ENCODE peak calls at places on chromosomes 2 and 18, in four cellular contexts. M is tibial artery, B is sigmoid colon, H is ovary. G is an unnamed sample. For H3K36me3, the result is how much of the 10 kb centered on the place peaks cover.

GRCh38 chr2:143083636-143084035 is 45.6 kb upstream of the ARHGAP15 start:
- DNase-seq in B (no peak), H (no peak), M (no peak), G (no peak)

GRCh38 chr18:79403723-79404566 is 8.2 kb downstream of the NFATC1 start:
- DNase-seq in B (no peak), H (no peak), M (no peak), G (peak)

GRCh38 chr2:159456500-159457426 is 159.6 kb downstream of the BAZ2B start:
- DNase-seq in H (no peak), B (no peak), M (no peak), G (no peak)

GRCh38 chr18:24913507-24914147 is 438.3 kb downstream of the ZNF521 start:
- DNase-seq in H (no peak), B (no peak), M (no peak), G (no peak)

GRCh38 chr2:72992734-72993102 is 75.4 kb downstream of the EMX1 start:
- DNase-seq in B (peak), H (peak), M (no peak), G (no peak)

GRCh38 chr2:36433311-36434217 is 78.0 kb downstream of the CRIM1 start:
- DNase-seq in M (peak), H (no peak), B (peak), G (peak)

GRCh38 chr2:96408631-96409542 is 73.3 kb downstream of the NCAPH start:
- DNase-seq in B (no peak), M (peak), H (peak), G (peak)

GRCh38 chr2:189467160-189467559 is 25.9 kb downstream of the WDR75 start:
- DNase-seq in B (no peak), M (no peak), H (no peak), G (no peak)

GRCh38 chr2:240021488-240022104 is 3.5 kb downstream of the NDUFA10 start:
- DNase-seq in M (peak), H (no peak), B (no peak), G (peak)

GRCh38 chr18:70420151-70420898 is 131.5 kb downstream of the SOCS6 start:
- DNase-seq in B (no peak), H (no peak), M (no peak), G (no peak)

GRCh38 chr2:20148841-20149702 is 75.9 kb downstream of the SDC1 start:
- DNase-seq in M (no peak), H (no peak), B (no peak), G (no peak)

GRCh38 chr2:200301953-200302628 is 4.4 kb upstream of the SPATS2L start:
- DNase-seq in H (no peak), M (no peak), B (no peak), G (no peak)

GRCh38 chr2:237207641-237208040 is 122.0 kb downstream of the COPS8 start:
- DNase-seq in B (peak), H (no peak), M (peak), G (peak)

GRCh38 chr18:36183987-36184386 is 3.3 kb upstream of the MOCOS start:
- DNase-seq in B (no peak), M (no peak), H (no peak), G (no peak)

GRCh38 chr18:36187138-36187825 is at the start of gene MOCOS:
- DNase-seq in M (peak), B (peak), H (peak), G (peak)

GRCh38 chr18:36185157-36185556 is 2.1 kb upstream of the MOCOS start:
- DNase-seq in M (no peak), H (no peak), B (no peak), G (no peak)

GRCh38 chr18:36186461-36187137 is 698 bp upstream of the MOCOS start:
- DNase-seq in H (peak), M (peak), B (no peak), G (peak)

DNA sequence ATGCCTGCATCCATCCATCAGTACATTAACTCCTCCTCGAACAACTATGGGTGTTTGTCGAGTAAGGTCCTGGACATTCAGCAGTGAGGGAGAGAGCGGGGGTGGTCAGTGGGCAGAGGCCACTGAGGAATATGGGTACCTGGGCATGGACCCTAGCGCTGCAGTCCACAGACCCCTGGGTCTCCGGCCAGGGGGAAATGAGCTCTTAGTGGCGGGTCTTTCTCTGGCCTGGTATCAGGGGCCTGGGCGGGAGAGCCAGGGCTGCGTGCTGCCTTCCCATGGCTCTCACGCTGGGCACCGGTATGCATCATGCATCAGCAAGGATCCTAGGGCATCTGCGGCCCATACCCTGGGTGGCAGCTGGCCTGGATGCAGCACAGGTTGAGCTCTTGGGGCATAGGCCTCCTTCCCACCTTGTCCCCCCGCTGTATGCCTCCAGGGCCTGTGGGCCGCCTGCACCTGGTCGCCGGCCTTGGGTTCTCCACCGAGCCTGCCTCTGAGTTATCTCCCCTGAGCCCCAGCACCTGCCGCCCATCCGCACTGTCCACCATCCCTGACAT is 1.3 kb upstream of the MOCOS start:
- DNase-seq in M (no peak), H (no peak), B (no peak), G (no peak)
- H3K4me3 ChIP-seq in M (peak), H (peak), B (no peak), G (peak)

DNA sequence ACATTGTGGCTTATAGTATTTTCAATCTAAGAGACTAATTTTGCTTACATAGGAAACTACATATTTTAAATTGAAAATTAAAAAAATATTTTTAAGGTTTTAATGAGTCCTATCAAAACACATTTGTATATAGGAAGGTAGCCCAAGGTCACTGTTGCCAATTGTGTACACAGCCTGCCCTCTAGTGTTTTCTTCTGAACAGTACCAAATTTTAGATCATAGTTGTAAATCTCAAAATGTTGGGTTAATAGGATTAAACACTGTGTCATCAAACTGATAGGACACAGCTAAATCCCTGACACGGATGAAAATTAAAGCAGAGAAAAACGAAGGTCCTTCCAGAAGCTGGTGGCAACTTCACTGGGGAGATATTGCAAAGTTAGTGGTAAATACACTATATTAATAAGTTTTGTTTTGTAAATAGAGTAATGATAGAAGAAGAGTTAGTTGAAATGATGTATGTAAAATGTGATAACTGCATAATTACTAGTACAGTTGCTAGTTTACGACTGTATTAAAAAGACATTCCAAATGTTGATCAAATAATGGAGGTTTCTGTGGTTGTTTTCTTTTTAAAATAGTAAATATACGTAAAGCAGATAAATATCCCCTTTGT is 19.7 kb downstream of the CLUL1 start:
- DNase-seq in M (no peak), H (no peak), B (no peak), G (no peak)
- TF ChIP-seq CTCF in M (peak), H (peak), B (peak), G (peak)

GRCh38 chr2:100407108-100407507 is 10.4 kb downstream of the CHST10 start:
- DNase-seq in H (no peak), B (no peak), M (no peak), G (no peak)
- H3K36me3 ChIP-seq in H (under half), B (under half), M (under half), G (under half)

DNA sequence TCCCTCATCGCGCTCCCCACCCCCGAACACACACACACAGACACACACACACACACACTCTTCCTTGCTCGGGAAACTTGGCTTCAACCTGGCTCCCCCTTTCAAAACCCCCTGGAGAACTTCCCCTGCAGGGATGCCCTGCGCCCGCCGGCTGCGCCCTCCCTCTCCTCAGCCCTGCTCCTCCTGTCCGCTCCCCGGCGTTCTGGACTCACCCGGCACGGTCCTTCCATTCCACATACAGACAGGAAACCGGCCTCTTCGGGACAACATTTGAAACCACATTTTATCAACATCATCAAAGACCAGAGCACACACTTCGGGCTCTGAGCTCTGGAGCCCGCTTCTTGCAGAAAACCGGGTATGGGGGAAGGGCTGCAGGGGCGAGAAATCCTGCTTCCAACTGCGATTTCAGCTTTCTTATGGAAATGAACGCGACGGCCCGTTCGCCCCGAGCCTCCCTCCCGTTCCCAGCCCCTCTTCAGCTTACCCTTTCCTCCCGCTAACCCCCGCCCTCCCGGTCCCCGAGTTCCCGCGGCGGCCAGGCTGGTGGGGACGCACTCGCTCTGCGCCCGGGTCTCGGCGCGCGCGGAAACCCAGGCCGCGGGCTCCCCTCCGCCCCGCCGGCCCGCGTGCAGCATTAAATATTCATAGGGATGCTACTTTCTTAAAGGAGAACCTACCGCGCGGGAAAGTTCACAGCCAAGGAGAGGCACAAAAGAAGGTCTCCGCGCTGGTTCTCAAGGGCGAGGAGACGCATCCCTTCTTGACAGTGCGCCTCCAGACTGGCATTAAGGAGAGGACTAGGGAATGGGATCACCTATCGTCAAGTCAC is 18.3 kb downstream of the POU3F3 start:
- DNase-seq in B (no peak), H (no peak), M (no peak), G (no peak)
- H3K4me3 ChIP-seq in B (peak), H (no peak), M (no peak), G (peak)

G was measured in left ventricle myocardium inferior.